ENCODE peak calls at places on chromosome 3, in eight cellular contexts. X is aorta; D is fibroblast of lung; V is PC-3; Q is central memory CD4-positive, alpha-beta T cell; K is activated T-helper 1 cell treated with anti-CD3 and anti-CD28 coated beads, Interleukin-2, amount 50 U/mL, for 16 hours; E is colonic mucosa; G is NCI-H1105. H is an unnamed sample.

GRCh38 chr3:107347717-107348116 is 29.5 kb upstream of the CCDC54 start:
- DNase-seq in Q (no peak), K (no peak), V (no peak), X (no peak), G (no peak), E (no peak), D (no peak), H (no peak)

GRCh38 chr3:190092250-190092649 is 28.4 kb downstream of the P3H2 start:
- DNase-seq in X (no peak), Q (no peak), E (no peak), K (no peak), G (no peak), V (peak; percentile 68), D (peak; percentile 89), H (no peak)

GRCh38 chr3:129063091-129063640 is 2.6 kb downstream of the GP9 start:
- DNase-seq in Q (no peak), G (no peak), V (no peak), K (no peak), X (no peak), D (no peak), E (no peak), H (no peak)

GRCh38 chr3:60430208-60430607 is 821.0 kb downstream of the FHIT start:
- DNase-seq in K (no peak), E (no peak), D (no peak), G (no peak), X (no peak), Q (no peak), V (no peak), H (no peak)

GRCh38 chr3:10365791-10366190 is 44.9 kb upstream of the SEC13 start:
- DNase-seq in G (no peak), V (no peak), K (no peak), D (peak; percentile 63), Q (no peak), E (no peak), X (no peak), H (no peak)

GRCh38 chr3:127764841-127765362 is 57.4 kb downstream of the MGLL start:
- DNase-seq in K (no peak), E (no peak), Q (no peak), D (peak; percentile 73), X (no peak), G (no peak), V (no peak), H (no peak)

GRCh38 chr3:34260266-34260990 is 462.0 kb downstream of the PDCD6IP start:
- DNase-seq in G (no peak), V (peak; percentile 62), E (peak; percentile 73), D (peak; percentile 20), Q (no peak), X (peak; percentile 60), K (no peak), H (peak; percentile 26)

GRCh38 chr3:167941234-167941995 is 154.3 kb downstream of the GOLIM4 start:
- DNase-seq in E (peak; percentile 24), Q (no peak), X (peak; percentile 71), K (no peak), D (peak; percentile 96), V (peak; percentile 47), G (no peak), H (peak; percentile 3)

GRCh38 chr3:107235923-107236315 is 141.3 kb upstream of the CCDC54 start:
- DNase-seq in Q (peak; percentile 62), V (peak; percentile 95), K (no peak), X (no peak), G (peak; percentile 22), E (peak; percentile 62), D (peak; percentile 76), H (peak; percentile 18)

GRCh38 chr3:127235706-127236105 is 42.8 kb downstream of the PRR23E start:
- DNase-seq in V (no peak), D (no peak), Q (no peak), X (no peak), E (no peak), K (no peak), G (no peak), H (no peak)

GRCh38 chr3:175398676-175399075 is 539.5 kb downstream of the NAALADL2 start:
- DNase-seq in V (no peak), D (no peak), K (no peak), X (no peak), Q (no peak), G (no peak), E (no peak), H (no peak)

GRCh38 chr3:5520237-5520636 is 332.7 kb downstream of the EDEM1 start:
- DNase-seq in Q (no peak), E (no peak), V (peak; percentile 7), G (no peak), X (no peak), K (no peak), D (no peak), H (no peak)

GRCh38 chr3:188915137-188915536 is 256.6 kb upstream of the TPRG1 start:
- DNase-seq in K (no peak), G (no peak), D (peak; percentile 66), X (no peak), Q (no peak), E (no peak), V (no peak), H (no peak)

GRCh38 chr3:100710355-100711198 is 1.3 kb downstream of the TFG start:
- DNase-seq in K (no peak), Q (peak; percentile 48), X (peak; percentile 48), D (peak; percentile 68), V (peak; percentile 80), G (no peak), E (peak; percentile 82), H (peak; percentile 12)

GRCh38 chr3:45972534-45973402 is 22.9 kb downstream of the FYCO1 start:
- DNase-seq in G (no peak), Q (no peak), K (no peak), E (no peak), V (peak; percentile 94), X (peak; percentile 71), D (peak; percentile 94), H (peak; percentile 86)

GRCh38 chr3:14533457-14533958 is 6.6 kb downstream of the GRIP2 start:
- DNase-seq in D (no peak), E (no peak), Q (no peak), X (peak; percentile 24), K (no peak), V (no peak), G (no peak), H (no peak)

GRCh38 chr3:132435911-132436425 is 18.7 kb downstream of the DNAJC13 start:
- DNase-seq in X (no peak), E (no peak), Q (no peak), D (no peak), G (no peak), V (no peak), K (no peak), H (no peak)

GRCh38 chr3:195556390-195556789 is 13.3 kb upstream of the PPP1R2 start:
- DNase-seq in G (no peak), E (no peak), X (no peak), V (peak; percentile 37), Q (no peak), D (no peak), K (no peak), H (peak; percentile 23)

GRCh38 chr3:57958642-57959406 is 49.4 kb upstream of the FLNB start:
- DNase-seq in X (peak; percentile 62), G (no peak), V (peak; percentile 46), K (no peak), E (no peak), Q (no peak), D (peak; percentile 63), H (no peak)

GRCh38 chr3:150292891-150293290 is 115.2 kb upstream of the TSC22D2 start:
- DNase-seq in E (no peak), X (no peak), K (no peak), G (no peak), D (peak; percentile 95), V (no peak), Q (no peak), H (no peak)

H was measured in thyroid gland.